ENCODE peak calls at places on chromosome 7, in nine cellular contexts. A is iPS DF 6.9, X is hepatocyte, K is esophagus squamous epithelium, P is A549, G is GM12878, L is spleen, S is Peyer's patch, Y is vagina. R is an unnamed sample. For H3K4me1, the result is how much of the 10 kb centered on the place peaks cover.

GRCh38 chr7:55481126-55481525 is 91.2 kb downstream of the VOPP1 start:
- DNase-seq in G (no peak), P (no peak), S (no peak), X (no peak), Y (peak), K (no peak), A (no peak), L (peak), R (no peak)

GRCh38 chr7:96899108-96899507 is 106.2 kb upstream of the DLX6 start:
- DNase-seq in G (no peak), L (no peak), K (no peak), X (no peak), Y (no peak), S (no peak), P (no peak), A (no peak), R (no peak)

GRCh38 chr7:7127773-7128172 is 54.6 kb upstream of the C1GALT1 start:
- DNase-seq in X (no peak), G (no peak), S (no peak), P (no peak), L (no peak), A (no peak), Y (no peak), K (no peak), R (no peak)

GRCh38 chr7:43071604-43072003 is 40.8 kb upstream of the HECW1 start:
- DNase-seq in G (no peak), S (no peak), Y (no peak), P (peak), L (no peak), A (peak), X (peak), K (no peak), R (peak)

GRCh38 chr7:69864283-69864682 is 266.0 kb downstream of the AUTS2 start:
- DNase-seq in L (no peak), K (no peak), X (no peak), A (no peak), S (no peak), Y (no peak), P (no peak), G (no peak), R (peak)

GRCh38 chr7:46011501-46011900 is 90.4 kb upstream of the IGFBP3 start:
- DNase-seq in G (no peak), A (no peak), X (no peak), S (no peak), Y (no peak), K (no peak), P (no peak), L (no peak), R (no peak)

GRCh38 chr7:46131916-46132795 is 211.1 kb upstream of the IGFBP3 start:
- DNase-seq in K (no peak), P (peak), A (no peak), Y (no peak), X (peak), S (no peak), L (peak), G (no peak), R (no peak)

GRCh38 chr7:23712368-23713284 is 2.6 kb downstream of the STK31 start:
- DNase-seq in Y (no peak), X (peak), K (no peak), A (no peak), P (peak), S (no peak), L (no peak), G (peak), R (no peak)

GRCh38 chr7:80346704-80347103 is 165.2 kb downstream of the GNAT3 start:
- DNase-seq in K (no peak), A (no peak), G (no peak), P (peak), X (no peak), S (no peak), Y (no peak), L (no peak), R (no peak)

GRCh38 chr7:47576031-47576908 is 5.6 kb downstream of the TNS3 start:
- DNase-seq in Y (no peak), A (no peak), X (peak), G (no peak), S (peak), K (no peak), P (peak), L (no peak), R (peak)

GRCh38 chr7:150855046-150855445 is 2.7 kb downstream of the AOC1 start:
- DNase-seq in G (no peak), K (no peak), L (no peak), P (no peak), A (no peak), Y (peak), X (no peak), S (no peak), R (no peak)

GRCh38 chr7:142855756-142856564 is 1.1 kb downstream of the EPHB6 start:
- DNase-seq in Y (peak), G (no peak), P (no peak), X (no peak), S (no peak), A (no peak), L (peak), K (no peak), R (no peak)

GRCh38 chr7:128217030-128217805 is 23.9 kb upstream of the LEP start:
- DNase-seq in X (no peak), S (no peak), L (peak), Y (no peak), A (no peak), G (no peak), P (peak), K (no peak), R (no peak)

GRCh38 chr7:137109966-137110930 is 233.3 kb downstream of the PTN start:
- DNase-seq in K (no peak), P (no peak), L (no peak), Y (no peak), X (peak), A (no peak), S (no peak), G (no peak), R (peak)

GRCh38 chr7:123472751-123473150 is 61.6 kb downstream of the IQUB start:
- DNase-seq in Y (no peak), X (no peak), S (no peak), P (no peak), K (no peak), L (no peak), A (no peak), G (no peak), R (no peak)

GRCh38 chr7:77444123-77444522 is 28.0 kb upstream of the GSAP start:
- DNase-seq in K (no peak), G (no peak), L (no peak), X (no peak), S (no peak), Y (no peak), A (no peak), P (no peak), R (no peak)

GRCh38 chr7:106031271-106032029 is 68.4 kb downstream of the CDHR3 start:
- DNase-seq in A (no peak), L (no peak), P (no peak), Y (no peak), K (no peak), G (no peak), S (no peak), X (peak), R (no peak)

GRCh38 chr7:120837599-120837998 is 20.3 kb downstream of the TSPAN12 start:
- DNase-seq in Y (no peak), G (peak), S (no peak), P (no peak), A (no peak), X (no peak), K (no peak), L (no peak), R (no peak)

GRCh38 chr7:76191783-76192240 is 9.9 kb upstream of the SRRM3 start:
- DNase-seq in Y (no peak), P (peak), K (no peak), S (no peak), X (peak), A (peak), L (no peak), G (no peak), R (peak)

GRCh38 chr7:28937103-28937502 is 21.0 kb downstream of the TRIL start:
- DNase-seq in A (no peak), S (no peak), Y (no peak), G (no peak), L (no peak), P (no peak), X (no peak), K (no peak), R (no peak)

GRCh38 chr7:80488406-80488805 is 23.5 kb downstream of the GNAT3 start:
- DNase-seq in A (no peak), Y (no peak), L (no peak), S (no peak), G (no peak), K (no peak), P (no peak), X (no peak), R (no peak)

GRCh38 chr7:96183163-96183562 is 138.7 kb downstream of the SLC25A13 start:
- DNase-seq in L (no peak), P (no peak), K (no peak), A (no peak), S (no peak), G (no peak), X (no peak), Y (no peak), R (no peak)

GRCh38 chr7:46752881-46753366 is 829.0 kb downstream of the TNS3 start:
- DNase-seq in L (no peak), X (no peak), S (no peak), G (no peak), K (no peak), Y (no peak), A (no peak), P (peak), R (no peak)

GRCh38 chr7:34756025-34756437 is 98.0 kb downstream of the NPSR1 start:
- DNase-seq in L (no peak), X (no peak), A (no peak), Y (no peak), G (no peak), P (no peak), S (no peak), K (no peak), R (no peak)

GRCh38 chr7:95906871-95907270 is 134.5 kb downstream of the DYNC1I1 start:
- DNase-seq in Y (no peak), K (no peak), A (no peak), X (no peak), G (no peak), S (no peak), L (no peak), P (no peak), R (no peak)

GRCh38 chr7:39536926-39537325 is 29.3 kb upstream of the YAE1 start:
- DNase-seq in K (no peak), Y (no peak), A (no peak), L (no peak), G (no peak), X (no peak), P (no peak), S (no peak), R (no peak)

GRCh38 chr7:150453186-150453585 is 2.8 kb downstream of the GIMAP8 start:
- DNase-seq in L (no peak), X (no peak), P (no peak), G (no peak), Y (no peak), S (no peak), K (no peak), A (no peak), R (no peak)

GRCh38 chr7:32070406-32071360 is at the start of gene PDE1C:
- DNase-seq in Y (peak), L (no peak), P (peak), G (no peak), K (no peak), X (peak), S (no peak), A (no peak), R (no peak)

GRCh38 chr7:78151229-78151628 is 352.7 kb downstream of the PHTF2 start:
- DNase-seq in G (no peak), Y (no peak), X (no peak), S (no peak), L (no peak), A (no peak), K (no peak), P (no peak), R (no peak)

GRCh38 chr7:83559887-83560286 is 89.1 kb downstream of the SEMA3E start:
- DNase-seq in A (no peak), L (no peak), X (no peak), G (no peak), S (no peak), K (no peak), P (no peak), Y (no peak), R (no peak)

GRCh38 chr7:102446387-102447156 is 13.2 kb downstream of the ORAI2 start:
- DNase-seq in L (peak), Y (no peak), S (no peak), A (no peak), P (no peak), K (no peak), X (no peak), G (no peak), R (no peak)

GRCh38 chr7:148623586-148624282 is 33.2 kb downstream of the C7orf33 start:
- DNase-seq in K (no peak), P (no peak), X (no peak), Y (no peak), S (no peak), L (no peak), A (no peak), G (no peak), R (no peak)

GRCh38 chr7:772861-773621 is 46.0 kb upstream of the PRKAR1B start:
- DNase-seq in S (no peak), A (no peak), X (no peak), Y (no peak), G (no peak), P (no peak), K (no peak), L (no peak), R (no peak)
- H3K4me1 ChIP-seq in S (under half), A (under half), X (under half), Y (under half), G (under half), P (under half), K (under half), L (under half), R (under half)

GRCh38 chr7:144817001-144817400 is 18.9 kb downstream of the TPK1 start:
- DNase-seq in X (no peak), Y (no peak), L (no peak), A (no peak), G (no peak), P (no peak), S (no peak), K (no peak), R (no peak)

GRCh38 chr7:144821069-144821468 is 14.8 kb downstream of the TPK1 start:
- DNase-seq in K (no peak), P (no peak), L (no peak), X (no peak), Y (no peak), G (peak), S (no peak), A (no peak), R (no peak)

GRCh38 chr7:144820557-144820956 is 15.3 kb downstream of the TPK1 start:
- DNase-seq in K (no peak), G (no peak), S (no peak), Y (no peak), L (no peak), P (no peak), A (no peak), X (no peak), R (no peak)

GRCh38 chr7:144819566-144819965 is 16.3 kb downstream of the TPK1 start:
- DNase-seq in K (no peak), P (no peak), G (no peak), X (no peak), A (no peak), S (no peak), L (no peak), Y (no peak), R (no peak)

GRCh38 chr7:144818516-144818915 is 17.3 kb downstream of the TPK1 start:
- DNase-seq in K (no peak), S (no peak), Y (no peak), G (no peak), A (no peak), L (no peak), X (no peak), P (no peak), R (no peak)
- H3K4me1 ChIP-seq in K (under half), S (under half), Y (under half), G (under half), A (under half), L (under half), X (under half), P (under half), R (under half)

DNA sequence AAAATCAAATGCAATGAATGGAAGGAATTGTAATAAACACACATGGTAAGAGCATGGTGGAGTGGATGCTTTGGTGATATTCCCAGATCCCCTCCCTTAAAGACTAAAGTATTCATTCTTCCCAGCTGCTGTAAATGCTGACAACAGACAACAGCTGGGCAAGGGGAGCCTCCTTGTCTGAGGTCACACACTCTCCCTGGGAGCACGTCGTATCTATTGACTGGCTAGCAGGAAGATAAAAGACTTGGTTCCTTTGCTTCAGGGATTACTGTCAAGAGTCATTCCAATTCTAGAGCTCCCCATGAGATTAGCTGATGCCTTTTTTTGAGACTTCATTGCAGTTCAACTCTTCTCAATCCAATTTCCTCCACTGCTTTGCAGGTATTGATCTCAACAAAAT is 443.5 kb upstream of the ETV1 start:
- DNase-seq in P (no peak), K (no peak), G (no peak), L (no peak), Y (no peak), X (no peak), A (no peak), S (no peak), R (no peak)
- H3K4me1 ChIP-seq in P (under half), K (under half), G (under half), L (under half), Y (under half), X (under half), A (under half), S (under half), R (under half)

GRCh38 chr7:27105161-27106122 is 3.0 kb upstream of the HOXA2 start:
- DNase-seq in Y (no peak), X (no peak), A (no peak), S (peak), P (no peak), G (no peak), L (no peak), K (no peak), R (no peak)

GRCh38 chr7:27106181-27106905 is 3.9 kb upstream of the HOXA2 start:
- DNase-seq in G (no peak), X (no peak), P (no peak), L (no peak), K (no peak), S (peak), A (no peak), Y (no peak), R (no peak)

GRCh38 chr7:27103489-27104226 is 1.2 kb upstream of the HOXA2 start:
- DNase-seq in A (no peak), G (no peak), P (no peak), S (peak), L (no peak), Y (no peak), X (no peak), K (no peak), R (no peak)

GRCh38 chr7:27102578-27103442 is at the start of gene HOXA2:
- DNase-seq in P (no peak), K (no peak), Y (no peak), L (no peak), A (no peak), G (no peak), X (no peak), S (peak), R (no peak)

DNA sequence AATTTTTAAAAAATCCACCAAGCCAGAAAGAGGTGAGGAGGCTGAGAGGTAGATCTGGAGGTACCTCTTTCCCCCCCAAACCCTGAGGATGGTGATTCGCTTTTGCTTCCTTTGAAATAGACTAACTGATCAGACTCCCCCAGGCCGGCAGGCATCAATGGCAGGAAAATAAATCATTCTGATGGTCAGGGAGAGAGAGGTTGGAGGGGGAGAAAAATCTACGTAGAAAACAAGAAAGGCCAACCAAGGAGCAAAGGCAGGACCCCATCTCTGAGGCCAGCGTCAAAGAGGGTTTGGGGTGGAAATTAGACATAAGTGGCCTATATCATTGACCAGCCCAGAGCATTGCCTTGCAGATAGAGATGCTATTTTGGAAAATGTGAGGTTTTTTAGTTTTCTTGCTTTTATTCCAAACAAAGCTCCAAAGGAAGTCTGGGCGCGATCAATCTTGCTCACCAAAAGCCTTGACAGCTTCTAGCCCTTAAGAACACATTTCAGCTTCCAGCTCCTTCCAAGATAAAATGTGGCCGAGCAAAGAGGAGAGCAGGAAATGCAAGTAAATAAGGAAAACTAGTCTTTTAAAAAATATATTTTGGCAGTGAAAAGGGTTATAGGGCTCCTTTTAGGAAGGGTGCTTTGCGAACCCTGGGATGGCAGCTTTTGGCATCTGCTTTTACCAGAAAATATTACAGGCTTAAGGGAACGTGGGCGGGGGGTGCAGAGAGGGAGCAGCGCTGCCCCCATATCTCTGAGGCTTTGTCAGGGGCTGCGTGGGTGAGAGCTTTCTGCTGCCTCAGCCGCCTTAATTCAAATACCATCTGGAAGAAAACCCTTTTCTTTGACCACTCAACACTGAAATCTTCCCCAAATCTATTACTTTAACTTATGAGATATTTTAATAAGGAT is 2.0 kb upstream of the HOXA2 start:
- DNase-seq in Y (no peak), S (peak), G (no peak), X (no peak), A (no peak), P (no peak), K (no peak), L (no peak), R (no peak)
- H3K4me1 ChIP-seq in Y (under half), S (under half), G (under half), X (under half), A (under half), P (under half), K (under half), L (under half), R (under half)

DNA sequence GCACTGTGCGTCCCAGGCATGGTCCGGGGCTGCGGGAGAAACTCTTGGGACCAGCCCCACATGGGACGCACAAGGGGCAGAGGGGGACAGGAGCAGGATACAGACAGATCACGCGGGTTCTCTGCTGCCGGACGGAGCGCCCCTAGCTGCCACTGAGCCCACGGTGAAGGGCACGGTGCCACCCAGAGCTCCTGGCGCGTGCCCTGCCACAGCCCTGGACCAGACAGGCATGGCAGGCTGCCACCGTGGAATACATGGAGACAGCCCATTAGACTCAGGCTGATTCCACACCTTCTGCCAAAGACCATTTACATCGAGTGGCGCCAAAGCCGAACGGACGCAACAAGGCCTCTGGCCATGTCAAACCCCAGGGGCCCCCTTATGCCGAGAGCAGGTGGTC is 90.4 kb downstream of the MAD1L1 start:
- DNase-seq in P (no peak), Y (no peak), K (no peak), L (no peak), X (no peak), S (no peak), A (no peak), G (no peak), R (no peak)
- H3K4me1 ChIP-seq in P (under half), Y (under half), K (under half), L (under half), X (under half), S (under half), A (under half), G (under half), R (under half)

GRCh38 chr7:2108501-2109250 is 124.1 kb downstream of the MAD1L1 start:
- DNase-seq in A (no peak), P (no peak), K (no peak), Y (no peak), S (no peak), G (no peak), X (no peak), L (no peak), R (no peak)
- H3K4me1 ChIP-seq in A (under half), P (under half), K (under half), Y (under half), S (under half), G (under half), X (half or more), L (half or more), R (under half)

R was measured in BE2C.